ENCODE peak calls at places on chromosomes 12 and 14, in eight cellular contexts. One of them, this sample, is unnamed.

GRCh38 chr12:120474092-120474960 is 4.8 kb upstream of the SRSF9 start:
- DNase-seq in astrocyte of the spinal cord: peak; percentile 69
- DNase-seq in Peyer's patch: no peak
- DNase-seq in CD8-positive, alpha-beta T cell: no peak
- DNase-seq in choroid plexus epithelial cell: peak; percentile 43
- DNase-seq in bronchial epithelial cell: peak; percentile 98
- DNase-seq in dorsolateral prefrontal cortex: no peak
- DNase-seq in BJ: peak; percentile 26
- DNase-seq in this sample: no peak

GRCh38 chr12:123531091-123531490 is 2.4 kb downstream of the RILPL1 start:
- DNase-seq in Peyer's patch: no peak
- DNase-seq in choroid plexus epithelial cell: no peak
- DNase-seq in dorsolateral prefrontal cortex: no peak
- DNase-seq in astrocyte of the spinal cord: no peak
- DNase-seq in bronchial epithelial cell: no peak
- DNase-seq in BJ: no peak
- DNase-seq in CD8-positive, alpha-beta T cell: no peak
- DNase-seq in this sample: no peak

GRCh38 chr12:119685375-119685774 is 17.4 kb downstream of the PRKAB1 start:
- DNase-seq in dorsolateral prefrontal cortex: no peak
- DNase-seq in astrocyte of the spinal cord: no peak
- DNase-seq in BJ: no peak
- DNase-seq in CD8-positive, alpha-beta T cell: no peak
- DNase-seq in Peyer's patch: no peak
- DNase-seq in choroid plexus epithelial cell: no peak
- DNase-seq in bronchial epithelial cell: no peak
- DNase-seq in this sample: no peak

GRCh38 chr14:22561661-22562579 is 27.1 kb downstream of the DAD1 start:
- DNase-seq in astrocyte of the spinal cord: peak; percentile 31
- DNase-seq in CD8-positive, alpha-beta T cell: peak; percentile 86
- DNase-seq in Peyer's patch: peak; percentile 78
- DNase-seq in BJ: no peak
- DNase-seq in bronchial epithelial cell: no peak
- DNase-seq in dorsolateral prefrontal cortex: no peak
- DNase-seq in choroid plexus epithelial cell: peak; percentile 80
- DNase-seq in this sample: peak; percentile 52

GRCh38 chr14:63045234-63045611 is at the start of gene KCNH5:
- DNase-seq in Peyer's patch: no peak
- DNase-seq in BJ: no peak
- DNase-seq in choroid plexus epithelial cell: peak; percentile 12
- DNase-seq in dorsolateral prefrontal cortex: peak; percentile 36
- DNase-seq in CD8-positive, alpha-beta T cell: no peak
- DNase-seq in bronchial epithelial cell: peak; percentile 12
- DNase-seq in astrocyte of the spinal cord: peak; percentile 46
- DNase-seq in this sample: no peak

GRCh38 chr14:99654235-99655000 is 9.5 kb downstream of the HHIPL1 start:
- DNase-seq in BJ: peak; percentile 17
- DNase-seq in CD8-positive, alpha-beta T cell: no peak
- DNase-seq in astrocyte of the spinal cord: peak; percentile 78
- DNase-seq in dorsolateral prefrontal cortex: no peak
- DNase-seq in Peyer's patch: peak; percentile 16
- DNase-seq in choroid plexus epithelial cell: peak; percentile 79
- DNase-seq in bronchial epithelial cell: peak; percentile 29
- DNase-seq in this sample: no peak

GRCh38 chr14:20667957-20668356 is 16.4 kb upstream of the RNASE4 start:
- DNase-seq in dorsolateral prefrontal cortex: no peak
- DNase-seq in BJ: no peak
- DNase-seq in choroid plexus epithelial cell: no peak
- DNase-seq in Peyer's patch: peak; percentile 50
- DNase-seq in bronchial epithelial cell: no peak
- DNase-seq in CD8-positive, alpha-beta T cell: no peak
- DNase-seq in astrocyte of the spinal cord: no peak
- DNase-seq in this sample: no peak

GRCh38 chr12:121806556-121807308 is 2.9 kb downstream of the SETD1B start:
- DNase-seq in BJ: no peak
- DNase-seq in dorsolateral prefrontal cortex: no peak
- DNase-seq in choroid plexus epithelial cell: peak; percentile 45
- DNase-seq in astrocyte of the spinal cord: peak; percentile 24
- DNase-seq in bronchial epithelial cell: no peak
- DNase-seq in Peyer's patch: no peak
- DNase-seq in CD8-positive, alpha-beta T cell: no peak
- DNase-seq in this sample: no peak

GRCh38 chr12:51938744-51939143 is 12.8 kb upstream of the ACVR1B start:
- DNase-seq in astrocyte of the spinal cord: no peak
- DNase-seq in CD8-positive, alpha-beta T cell: no peak
- DNase-seq in choroid plexus epithelial cell: no peak
- DNase-seq in bronchial epithelial cell: peak; percentile 86
- DNase-seq in dorsolateral prefrontal cortex: no peak
- DNase-seq in BJ: no peak
- DNase-seq in Peyer's patch: no peak
- DNase-seq in this sample: no peak

GRCh38 chr14:31113794-31114193 is 87.6 kb upstream of the STRN3 start:
- DNase-seq in choroid plexus epithelial cell: no peak
- DNase-seq in BJ: no peak
- DNase-seq in Peyer's patch: no peak
- DNase-seq in dorsolateral prefrontal cortex: no peak
- DNase-seq in astrocyte of the spinal cord: no peak
- DNase-seq in CD8-positive, alpha-beta T cell: no peak
- DNase-seq in bronchial epithelial cell: no peak
- DNase-seq in this sample: no peak

GRCh38 chr14:102213984-102214658 is 74.4 kb downstream of the WDR20 start:
- DNase-seq in Peyer's patch: no peak
- DNase-seq in astrocyte of the spinal cord: no peak
- DNase-seq in CD8-positive, alpha-beta T cell: no peak
- DNase-seq in bronchial epithelial cell: no peak
- DNase-seq in choroid plexus epithelial cell: no peak
- DNase-seq in dorsolateral prefrontal cortex: no peak
- DNase-seq in BJ: no peak
- DNase-seq in this sample: no peak

GRCh38 chr12:1282670-1283361 is 291.8 kb downstream of the ERC1 start:
- DNase-seq in bronchial epithelial cell: no peak
- DNase-seq in choroid plexus epithelial cell: peak; percentile 52
- DNase-seq in dorsolateral prefrontal cortex: no peak
- DNase-seq in BJ: peak; percentile 26
- DNase-seq in astrocyte of the spinal cord: peak; percentile 23
- DNase-seq in CD8-positive, alpha-beta T cell: no peak
- DNase-seq in Peyer's patch: no peak
- DNase-seq in this sample: no peak

GRCh38 chr12:3271639-3272038 is 194.5 kb downstream of the TSPAN9 start:
- DNase-seq in Peyer's patch: no peak
- DNase-seq in BJ: no peak
- DNase-seq in choroid plexus epithelial cell: no peak
- DNase-seq in astrocyte of the spinal cord: no peak
- DNase-seq in CD8-positive, alpha-beta T cell: no peak
- DNase-seq in bronchial epithelial cell: no peak
- DNase-seq in dorsolateral prefrontal cortex: no peak
- DNase-seq in this sample: no peak

GRCh38 chr14:87989613-87990299 is 3.2 kb downstream of the GALC start:
- DNase-seq in CD8-positive, alpha-beta T cell: no peak
- DNase-seq in dorsolateral prefrontal cortex: no peak
- DNase-seq in astrocyte of the spinal cord: no peak
- DNase-seq in Peyer's patch: no peak
- DNase-seq in BJ: no peak
- DNase-seq in choroid plexus epithelial cell: no peak
- DNase-seq in bronchial epithelial cell: peak; percentile 65
- DNase-seq in this sample: no peak

GRCh38 chr12:62653740-62654139 is 187.1 kb downstream of the MON2 start:
- DNase-seq in astrocyte of the spinal cord: no peak
- DNase-seq in dorsolateral prefrontal cortex: no peak
- DNase-seq in BJ: no peak
- DNase-seq in CD8-positive, alpha-beta T cell: no peak
- DNase-seq in choroid plexus epithelial cell: no peak
- DNase-seq in Peyer's patch: no peak
- DNase-seq in bronchial epithelial cell: no peak
- DNase-seq in this sample: no peak

GRCh38 chr12:3046441-3047200 is 30.6 kb upstream of the TSPAN9 start:
- DNase-seq in choroid plexus epithelial cell: no peak
- DNase-seq in CD8-positive, alpha-beta T cell: no peak
- DNase-seq in dorsolateral prefrontal cortex: no peak
- DNase-seq in bronchial epithelial cell: peak; percentile 27
- DNase-seq in astrocyte of the spinal cord: no peak
- DNase-seq in BJ: no peak
- DNase-seq in Peyer's patch: no peak
- DNase-seq in this sample: no peak

GRCh38 chr12:101696477-101697196 is 803 bp upstream of the CHPT1 start:
- DNase-seq in BJ: no peak
- DNase-seq in dorsolateral prefrontal cortex: no peak
- DNase-seq in choroid plexus epithelial cell: peak; percentile 26
- DNase-seq in CD8-positive, alpha-beta T cell: no peak
- DNase-seq in astrocyte of the spinal cord: no peak
- DNase-seq in bronchial epithelial cell: no peak
- DNase-seq in Peyer's patch: no peak
- DNase-seq in this sample: no peak

GRCh38 chr14:71108398-71109114 is 201.3 kb downstream of the PCNX1 start:
- DNase-seq in choroid plexus epithelial cell: no peak
- DNase-seq in BJ: no peak
- DNase-seq in bronchial epithelial cell: no peak
- DNase-seq in dorsolateral prefrontal cortex: no peak
- DNase-seq in Peyer's patch: no peak
- DNase-seq in astrocyte of the spinal cord: no peak
- DNase-seq in CD8-positive, alpha-beta T cell: no peak
- DNase-seq in this sample: no peak

GRCh38 chr14:45868863-45869262 is 615.9 kb upstream of the MIS18BP1 start:
- DNase-seq in bronchial epithelial cell: no peak
- DNase-seq in dorsolateral prefrontal cortex: no peak
- DNase-seq in BJ: no peak
- DNase-seq in astrocyte of the spinal cord: no peak
- DNase-seq in choroid plexus epithelial cell: no peak
- DNase-seq in CD8-positive, alpha-beta T cell: no peak
- DNase-seq in Peyer's patch: no peak
- DNase-seq in this sample: no peak

GRCh38 chr12:110301065-110301806 is 20.2 kb downstream of the ATP2A2 start:
- DNase-seq in bronchial epithelial cell: no peak
- DNase-seq in BJ: no peak
- DNase-seq in dorsolateral prefrontal cortex: no peak
- DNase-seq in CD8-positive, alpha-beta T cell: no peak
- DNase-seq in Peyer's patch: no peak
- DNase-seq in astrocyte of the spinal cord: no peak
- DNase-seq in choroid plexus epithelial cell: peak; percentile 58
- DNase-seq in this sample: no peak

GRCh38 chr14:34027130-34027989 is 76.5 kb upstream of the EGLN3 start:
- DNase-seq in CD8-positive, alpha-beta T cell: no peak
- DNase-seq in dorsolateral prefrontal cortex: no peak
- DNase-seq in bronchial epithelial cell: no peak
- DNase-seq in choroid plexus epithelial cell: no peak
- DNase-seq in Peyer's patch: no peak
- DNase-seq in BJ: no peak
- DNase-seq in astrocyte of the spinal cord: no peak
- DNase-seq in this sample: no peak

GRCh38 chr14:34021096-34021495 is 70.2 kb upstream of the EGLN3 start:
- DNase-seq in astrocyte of the spinal cord: no peak
- DNase-seq in choroid plexus epithelial cell: no peak
- DNase-seq in Peyer's patch: no peak
- DNase-seq in bronchial epithelial cell: no peak
- DNase-seq in CD8-positive, alpha-beta T cell: no peak
- DNase-seq in BJ: no peak
- DNase-seq in dorsolateral prefrontal cortex: no peak
- DNase-seq in this sample: no peak

GRCh38 chr14:34025325-34026017 is 74.6 kb upstream of the EGLN3 start:
- DNase-seq in bronchial epithelial cell: no peak
- DNase-seq in astrocyte of the spinal cord: no peak
- DNase-seq in dorsolateral prefrontal cortex: no peak
- DNase-seq in Peyer's patch: no peak
- DNase-seq in BJ: no peak
- DNase-seq in CD8-positive, alpha-beta T cell: no peak
- DNase-seq in choroid plexus epithelial cell: no peak
- DNase-seq in this sample: no peak

GRCh38 chr14:34024768-34025144 is 73.9 kb upstream of the EGLN3 start:
- DNase-seq in astrocyte of the spinal cord: no peak
- DNase-seq in dorsolateral prefrontal cortex: no peak
- DNase-seq in BJ: no peak
- DNase-seq in bronchial epithelial cell: no peak
- DNase-seq in CD8-positive, alpha-beta T cell: no peak
- DNase-seq in Peyer's patch: no peak
- DNase-seq in choroid plexus epithelial cell: no peak
- DNase-seq in this sample: no peak

GRCh38 chr14:34023824-34024767 is 73.2 kb upstream of the EGLN3 start:
- DNase-seq in CD8-positive, alpha-beta T cell: no peak
- DNase-seq in choroid plexus epithelial cell: no peak
- DNase-seq in bronchial epithelial cell: no peak
- DNase-seq in BJ: no peak
- DNase-seq in dorsolateral prefrontal cortex: no peak
- DNase-seq in astrocyte of the spinal cord: no peak
- DNase-seq in Peyer's patch: no peak
- DNase-seq in this sample: no peak
- TF ChIP-seq CTCF in CD8-positive, alpha-beta T cell: no peak
- TF ChIP-seq CTCF in choroid plexus epithelial cell: no peak
- TF ChIP-seq CTCF in bronchial epithelial cell: no peak
- TF ChIP-seq CTCF in BJ: no peak
- TF ChIP-seq CTCF in dorsolateral prefrontal cortex: no peak
- TF ChIP-seq CTCF in astrocyte of the spinal cord: no peak
- TF ChIP-seq CTCF in Peyer's patch: no peak
- TF ChIP-seq CTCF in this sample: no peak

GRCh38 chr12:11513288-11513687 is 117.9 kb upstream of the PRB2 start:
- DNase-seq in astrocyte of the spinal cord: no peak
- DNase-seq in bronchial epithelial cell: peak; percentile 10
- DNase-seq in dorsolateral prefrontal cortex: no peak
- DNase-seq in CD8-positive, alpha-beta T cell: no peak
- DNase-seq in Peyer's patch: no peak
- DNase-seq in BJ: no peak
- DNase-seq in choroid plexus epithelial cell: peak; percentile 38
- DNase-seq in this sample: no peak
- TF ChIP-seq CTCF in astrocyte of the spinal cord: peak; percentile 1
- TF ChIP-seq CTCF in bronchial epithelial cell: no peak
- TF ChIP-seq CTCF in dorsolateral prefrontal cortex: no peak
- TF ChIP-seq CTCF in CD8-positive, alpha-beta T cell: no peak
- TF ChIP-seq CTCF in Peyer's patch: no peak
- TF ChIP-seq CTCF in BJ: no peak
- TF ChIP-seq CTCF in choroid plexus epithelial cell: peak; percentile 38
- TF ChIP-seq CTCF in this sample: no peak

DNA sequence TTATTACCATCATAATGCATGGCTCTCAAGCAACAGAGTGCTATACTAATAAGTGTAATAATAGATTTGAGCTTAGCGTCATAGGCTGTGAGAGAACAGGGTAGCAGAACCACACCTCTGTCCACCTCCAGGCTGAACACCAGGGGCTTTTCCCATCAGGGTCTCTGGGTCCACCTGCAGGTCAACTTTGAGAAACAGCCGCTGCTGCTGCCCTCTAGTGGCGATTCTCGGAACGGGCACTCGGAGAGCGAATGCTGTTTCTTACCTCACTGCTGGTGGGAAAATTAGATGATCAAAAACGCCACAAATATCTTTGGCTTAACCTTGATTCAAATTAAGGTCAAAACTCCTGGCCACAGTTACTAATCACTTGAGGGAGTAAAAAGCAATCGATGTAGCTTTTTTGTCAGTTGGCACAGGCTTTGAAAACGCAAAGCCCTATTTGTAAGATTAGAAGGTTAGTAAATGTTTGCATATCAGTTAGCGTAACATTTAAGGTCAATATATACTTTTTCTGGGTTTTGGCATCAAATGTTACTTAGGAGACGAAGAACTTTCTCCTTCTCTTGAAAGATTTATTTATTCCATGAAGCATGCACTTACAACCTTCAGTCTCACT is 127.9 kb upstream of the TMEM132D start:
- DNase-seq in CD8-positive, alpha-beta T cell: peak; percentile 31
- DNase-seq in dorsolateral prefrontal cortex: peak; percentile 71
- DNase-seq in astrocyte of the spinal cord: peak; percentile 2
- DNase-seq in Peyer's patch: no peak
- DNase-seq in BJ: no peak
- DNase-seq in choroid plexus epithelial cell: peak; percentile 31
- DNase-seq in bronchial epithelial cell: peak; percentile 30
- DNase-seq in this sample: peak; percentile 50
- TF ChIP-seq CTCF in CD8-positive, alpha-beta T cell: peak; percentile 91
- TF ChIP-seq CTCF in dorsolateral prefrontal cortex: peak; percentile 95
- TF ChIP-seq CTCF in astrocyte of the spinal cord: peak; percentile 85
- TF ChIP-seq CTCF in Peyer's patch: peak; percentile 48
- TF ChIP-seq CTCF in BJ: peak; percentile 68
- TF ChIP-seq CTCF in choroid plexus epithelial cell: peak; percentile 83
- TF ChIP-seq CTCF in bronchial epithelial cell: peak; percentile 92
- TF ChIP-seq CTCF in this sample: peak; percentile 87

GRCh38 chr14:61671086-61671485 is 24.2 kb upstream of the HIF1A start:
- DNase-seq in choroid plexus epithelial cell: no peak
- DNase-seq in Peyer's patch: no peak
- DNase-seq in bronchial epithelial cell: no peak
- DNase-seq in BJ: no peak
- DNase-seq in dorsolateral prefrontal cortex: no peak
- DNase-seq in CD8-positive, alpha-beta T cell: peak; percentile 62
- DNase-seq in astrocyte of the spinal cord: no peak
- DNase-seq in this sample: peak; percentile 23
- TF ChIP-seq CTCF in choroid plexus epithelial cell: no peak
- TF ChIP-seq CTCF in Peyer's patch: no peak
- TF ChIP-seq CTCF in bronchial epithelial cell: no peak
- TF ChIP-seq CTCF in BJ: no peak
- TF ChIP-seq CTCF in dorsolateral prefrontal cortex: no peak
- TF ChIP-seq CTCF in CD8-positive, alpha-beta T cell: no peak
- TF ChIP-seq CTCF in astrocyte of the spinal cord: no peak
- TF ChIP-seq CTCF in this sample: no peak

This sample was measured in natural killer cell.